ENCODE peak calls at places on chromosome 16, in six cellular contexts. P is substantia nigra, A is GM19239, Q is gastrocnemius medialis, L is mucosa of descending colon, G is RWPE1. H is an unnamed sample.

GRCh38 chr16:57609541-57610401 is 18.7 kb upstream of the ADGRG1 start:
- DNase-seq in G (no peak), L (peak; percentile 52), A (peak; percentile 61), Q (no peak), P (no peak), H (no peak)

GRCh38 chr16:83272843-83273242 is 534.9 kb upstream of the HSBP1 start:
- DNase-seq in P (no peak), G (no peak), Q (no peak), L (no peak), A (no peak), H (no peak)

GRCh38 chr16:75818491-75818890 is 92.2 kb upstream of the CPHXL start:
- DNase-seq in G (no peak), L (no peak), A (no peak), Q (no peak), P (no peak), H (no peak)

GRCh38 chr16:48617711-48618148 is 7.8 kb upstream of the N4BP1 start:
- DNase-seq in L (no peak), G (no peak), P (no peak), A (no peak), Q (no peak), H (no peak)

GRCh38 chr16:25493136-25493811 is 198.5 kb upstream of the HS3ST4 start:
- DNase-seq in Q (peak; percentile 50), L (no peak), A (no peak), G (no peak), P (no peak), H (no peak)

GRCh38 chr16:57532251-57532625 is 4.1 kb downstream of the CCDC102A start:
- DNase-seq in G (no peak), P (no peak), Q (peak; percentile 4), L (no peak), A (no peak), H (no peak)

GRCh38 chr16:89113152-89113547 is 19.5 kb downstream of the ACSF3 start:
- DNase-seq in P (no peak), L (peak; percentile 21), A (no peak), G (no peak), Q (no peak), H (no peak)

GRCh38 chr16:75244844-75245758 is 6.3 kb downstream of the BCAR1 start:
- DNase-seq in P (peak; percentile 89), A (no peak), G (peak; percentile 78), L (peak; percentile 69), Q (peak; percentile 96), H (peak; percentile 72)

GRCh38 chr16:7366041-7366440 is 33.4 kb downstream of the RBFOX1 start:
- DNase-seq in L (no peak), P (no peak), Q (peak; percentile 68), A (no peak), G (no peak), H (no peak)

GRCh38 chr16:11273721-11274324 is 394 bp upstream of the PRM3 start:
- DNase-seq in P (no peak), L (no peak), G (no peak), Q (no peak), A (no peak), H (no peak)